ENCODE peak calls at places on chromosomes 7 and 10, in eight cellular contexts. O is KBM-7; E is BJ; U is activated CD4-positive, CD25-positive, alpha-beta regulatory T cell; S is neural progenitor cell; W is upper lobe of right lung; I is CD4-positive, alpha-beta memory T cell; R is activated T-cell treated with anti-CD3 and anti-CD28 coated beads for 1 hour. G is an unnamed sample.

GRCh38 chr7:25521236-25521635 is 292.9 kb upstream of the NPVF start:
- DNase-seq in O (no peak), E (no peak), U (no peak), S (no peak), W (no peak), I (no peak), R (no peak), G (no peak)

GRCh38 chr10:34740321-34740720 is 74.8 kb downstream of the PARD3 start:
- DNase-seq in O (no peak), E (no peak), U (no peak), S (no peak), W (no peak), I (no peak), R (no peak), G (no peak)

GRCh38 chr10:116183733-116184447 is 89.1 kb downstream of the GFRA1 start:
- DNase-seq in O (no peak), E (no peak), U (no peak), S (peak; percentile 28), W (no peak), I (no peak), R (no peak), G (no peak)

GRCh38 chr10:23459323-23459939 is 20.6 kb downstream of the OTUD1 start:
- DNase-seq in O (no peak), E (no peak), U (no peak), S (no peak), W (no peak), I (no peak), R (no peak), G (no peak)

GRCh38 chr10:77391605-77392235 is 245.9 kb downstream of the KCNMA1 start:
- DNase-seq in O (peak; percentile 49), E (peak; percentile 51), U (no peak), S (peak; percentile 91), W (peak; percentile 73), I (no peak), R (no peak), G (peak; percentile 67)

GRCh38 chr7:2807846-2808772 is 36.0 kb downstream of the GNA12 start:
- DNase-seq in O (no peak), E (no peak), U (no peak), S (no peak), W (peak; percentile 49), I (no peak), R (no peak), G (no peak)

GRCh38 chr10:35345383-35345742 is 9.1 kb downstream of the CCNY start:
- DNase-seq in O (no peak), E (no peak), U (no peak), S (no peak), W (no peak), I (no peak), R (no peak), G (no peak)

GRCh38 chr10:87068281-87068680 is 26.4 kb downstream of the GLUD1 start:
- DNase-seq in O (no peak), E (no peak), U (no peak), S (no peak), W (no peak), I (no peak), R (no peak), G (no peak)

GRCh38 chr7:94382155-94382554 is 12.5 kb upstream of the COL1A2 start:
- DNase-seq in O (no peak), E (no peak), U (no peak), S (no peak), W (no peak), I (no peak), R (no peak), G (no peak)

GRCh38 chr10:88249450-88249849 is 333.7 kb downstream of the RNLS start:
- DNase-seq in O (no peak), E (no peak), U (no peak), S (no peak), W (no peak), I (no peak), R (no peak), G (no peak)

GRCh38 chr7:28840515-28841125 is 117.5 kb downstream of the TRIL start:
- DNase-seq in O (no peak), E (no peak), U (no peak), S (no peak), W (no peak), I (no peak), R (no peak), G (no peak)

GRCh38 chr10:30750971-30751677 is 121.6 kb upstream of the LYZL2 start:
- DNase-seq in O (peak; percentile 16), E (no peak), U (no peak), S (no peak), W (no peak), I (no peak), R (no peak), G (no peak)

GRCh38 chr7:136312592-136312991 is 335.4 kb upstream of the MTPN start:
- DNase-seq in O (no peak), E (no peak), U (no peak), S (no peak), W (no peak), I (no peak), R (no peak), G (no peak)

GRCh38 chr10:49418328-49418727 is 22.4 kb upstream of the DRGX start:
- DNase-seq in O (peak; percentile 6), E (no peak), U (no peak), S (no peak), W (no peak), I (no peak), R (no peak), G (no peak)

GRCh38 chr7:43639858-43640491 is 57.1 kb downstream of the STK17A start:
- DNase-seq in O (no peak), E (no peak), U (no peak), S (peak; percentile 87), W (no peak), I (no peak), R (no peak), G (peak; percentile 63)

GRCh38 chr10:119104653-119105024 is 726 bp downstream of the DENND10 start:
- DNase-seq in O (no peak), E (no peak), U (no peak), S (peak; percentile 44), W (peak; percentile 71), I (no peak), R (no peak), G (peak; percentile 52)

GRCh38 chr7:70935311-70935710 is 196.6 kb upstream of the GALNT17 start:
- DNase-seq in O (no peak), E (no peak), U (no peak), S (no peak), W (no peak), I (no peak), R (no peak), G (no peak)

GRCh38 chr7:155865830-155866545 is 53.7 kb upstream of the SHH start:
- DNase-seq in O (no peak), E (no peak), U (no peak), S (no peak), W (no peak), I (no peak), R (no peak), G (no peak)

GRCh38 chr7:75599244-75599771 is 107.2 kb downstream of the SPDYE5 start:
- DNase-seq in O (no peak), E (no peak), U (no peak), S (peak; percentile 66), W (no peak), I (no peak), R (no peak), G (no peak)

GRCh38 chr7:114806590-114807167 is 115.2 kb upstream of the MDFIC start:
- DNase-seq in O (no peak), E (no peak), U (no peak), S (no peak), W (no peak), I (no peak), R (no peak), G (no peak)

GRCh38 chr7:94375713-94376112 is 19.0 kb upstream of the COL1A2 start:
- DNase-seq in O (no peak), E (peak; percentile 94), U (no peak), S (no peak), W (no peak), I (no peak), R (no peak), G (no peak)

GRCh38 chr7:144834516-144835165 is 1.2 kb downstream of the TPK1 start:
- DNase-seq in O (peak; percentile 80), E (no peak), U (no peak), S (no peak), W (no peak), I (peak; percentile 57), R (peak; percentile 28), G (no peak)

GRCh38 chr10:78630944-78631838 is 437.6 kb upstream of the ZMIZ1 start:
- DNase-seq in O (no peak), E (no peak), U (no peak), S (no peak), W (no peak), I (no peak), R (no peak), G (no peak)

GRCh38 chr7:18128846-18129245 is 101.2 kb upstream of the PRPS1L1 start:
- DNase-seq in O (no peak), E (no peak), U (no peak), S (peak; percentile 17), W (no peak), I (no peak), R (no peak), G (no peak)

GRCh38 chr10:86298501-86299001 is 68.0 kb downstream of the GRID1 start:
- DNase-seq in O (no peak), E (no peak), U (no peak), S (no peak), W (no peak), I (no peak), R (no peak), G (no peak)

GRCh38 chr10:62735464-62736188 is 68.9 kb upstream of the ADO start:
- DNase-seq in O (peak; percentile 5), E (no peak), U (no peak), S (no peak), W (no peak), I (no peak), R (no peak), G (no peak)

GRCh38 chr7:30276203-30276900 is 8.0 kb upstream of the ZNRF2 start:
- DNase-seq in O (peak; percentile 77), E (no peak), U (no peak), S (peak; percentile 76), W (no peak), I (peak; percentile 53), R (peak; percentile 26), G (no peak)

GRCh38 chr7:70463332-70463938 is 668.5 kb upstream of the GALNT17 start:
- DNase-seq in O (no peak), E (no peak), U (no peak), S (no peak), W (no peak), I (no peak), R (no peak), G (no peak)

GRCh38 chr7:497346-497745 is 22.3 kb downstream of the PDGFA start:
- DNase-seq in O (no peak), E (no peak), U (no peak), S (no peak), W (peak; percentile 55), I (no peak), R (no peak), G (peak; percentile 19)

GRCh38 chr10:35640474-35640873 is 1.6 kb downstream of the FZD8 start:
- DNase-seq in O (peak; percentile 72), E (no peak), U (no peak), S (peak; percentile 92), W (peak; percentile 87), I (peak; percentile 31), R (no peak), G (peak; percentile 82)

GRCh38 chr10:48518926-48519730 is 85.7 kb downstream of the ARHGAP22 start:
- DNase-seq in O (no peak), E (no peak), U (no peak), S (no peak), W (no peak), I (no peak), R (no peak), G (no peak)

GRCh38 chr10:2791774-2792443 is 275.4 kb upstream of the PFKP start:
- DNase-seq in O (no peak), E (no peak), U (no peak), S (no peak), W (no peak), I (peak; percentile 0), R (no peak), G (no peak)

GRCh38 chr10:44961231-44961571 is 1.6 kb downstream of the RASSF4 start:
- DNase-seq in O (no peak), E (no peak), U (no peak), S (no peak), W (no peak), I (no peak), R (no peak), G (no peak)

GRCh38 chr10:128400564-128400963 is 274.3 kb upstream of the MKI67 start:
- DNase-seq in O (no peak), E (no peak), U (no peak), S (no peak), W (no peak), I (no peak), R (no peak), G (no peak)

G was measured in lower lobe of right lung.